ENCODE peak calls at places on chromosomes 2 and 18, in five cellular contexts. V, P, B, U and Q are unnamed samples.

GRCh38 chr2:57842531-57842930 is 204.1 kb upstream of the VRK2 start:
- DNase-seq in V (no peak), P (peak), B (no peak), U (no peak), Q (peak)

GRCh38 chr18:56351911-56352502 is 286.4 kb downstream of the TXNL1 start:
- DNase-seq in V (no peak), P (peak), B (no peak), U (no peak), Q (peak)

GRCh38 chr2:224650815-224651439 is 65.2 kb downstream of the CCDC195 start:
- DNase-seq in V (no peak), P (peak), B (peak), U (peak), Q (peak)

GRCh38 chr2:163779970-163780597 is 44.3 kb upstream of the FIGN start:
- DNase-seq in V (no peak), P (no peak), B (peak), U (no peak), Q (no peak)

GRCh38 chr18:75247601-75248421 is 37.2 kb downstream of the TSHZ1 start:
- DNase-seq in V (no peak), P (peak), B (no peak), U (no peak), Q (peak)

GRCh38 chr18:22171839-22172582 is 2.6 kb downstream of the GATA6 start:
- DNase-seq in V (no peak), P (no peak), B (peak), U (no peak), Q (no peak)

GRCh38 chr18:77022556-77022955 is 110.0 kb downstream of the MBP start:
- DNase-seq in V (no peak), P (no peak), B (no peak), U (no peak), Q (no peak)

GRCh38 chr18:48553236-48553635 is 14.4 kb downstream of the CTIF start:
- DNase-seq in V (no peak), P (no peak), B (peak), U (no peak), Q (no peak)

GRCh38 chr18:26453370-26454030 is 94.9 kb downstream of the KCTD1 start:
- DNase-seq in V (no peak), P (no peak), B (no peak), U (no peak), Q (no peak)

GRCh38 chr2:11578986-11579774 is 45.3 kb downstream of the GREB1 start:
- DNase-seq in V (no peak), P (no peak), B (no peak), U (no peak), Q (no peak)

GRCh38 chr2:32168513-32168912 is 2.8 kb downstream of the SLC30A6 start:
- DNase-seq in V (no peak), P (no peak), B (no peak), U (no peak), Q (no peak)

GRCh38 chr2:12310399-12310798 is 406.3 kb upstream of the TRIB2 start:
- DNase-seq in V (no peak), P (no peak), B (no peak), U (no peak), Q (no peak)

GRCh38 chr2:46793423-46794416 is 121.9 kb downstream of the MCFD2 start:
- DNase-seq in V (no peak), P (no peak), B (peak), U (no peak), Q (no peak)

GRCh38 chr2:29115797-29116781 is 874 bp downstream of the CLIP4 start:
- DNase-seq in V (peak), P (peak), B (peak), U (no peak), Q (peak)

GRCh38 chr2:179106342-179107178 is 56.6 kb upstream of the CCDC141 start:
- DNase-seq in V (no peak), P (peak), B (peak), U (no peak), Q (peak)

GRCh38 chr2:198966269-198966668 is 491.5 kb downstream of the SATB2 start:
- DNase-seq in V (no peak), P (no peak), B (no peak), U (no peak), Q (no peak)

GRCh38 chr18:8657873-8658521 is 47.4 kb upstream of the MTCL1 start:
- DNase-seq in V (peak), P (peak), B (no peak), U (peak), Q (no peak)

GRCh38 chr2:235716875-235717496 is 223.1 kb downstream of the AGAP1 start:
- DNase-seq in V (no peak), P (peak), B (peak), U (no peak), Q (peak)

GRCh38 chr18:76454429-76454828 is 40.6 kb downstream of the ZNF516 start:
- DNase-seq in V (no peak), P (peak), B (no peak), U (no peak), Q (peak)

GRCh38 chr2:173884403-173884802 is 80.8 kb downstream of the SP3 start:
- DNase-seq in V (peak), P (peak), B (peak), U (peak), Q (peak)

GRCh38 chr2:236167297-236168109 is 683 bp downstream of the GBX2 start:
- DNase-seq in V (no peak), P (peak), B (peak), U (peak), Q (peak)

GRCh38 chr2:74181739-74182138 is 3.1 kb upstream of the MOB1A start:
- DNase-seq in V (no peak), P (no peak), B (peak), U (no peak), Q (no peak)

GRCh38 chr18:79068299-79068945 is 772 bp upstream of the ATP9B start:
- DNase-seq in V (no peak), P (no peak), B (no peak), U (no peak), Q (peak)
- H4K91ac ChIP-seq in V (no peak), P (peak), B (peak), U (peak), Q (peak)

DNA sequence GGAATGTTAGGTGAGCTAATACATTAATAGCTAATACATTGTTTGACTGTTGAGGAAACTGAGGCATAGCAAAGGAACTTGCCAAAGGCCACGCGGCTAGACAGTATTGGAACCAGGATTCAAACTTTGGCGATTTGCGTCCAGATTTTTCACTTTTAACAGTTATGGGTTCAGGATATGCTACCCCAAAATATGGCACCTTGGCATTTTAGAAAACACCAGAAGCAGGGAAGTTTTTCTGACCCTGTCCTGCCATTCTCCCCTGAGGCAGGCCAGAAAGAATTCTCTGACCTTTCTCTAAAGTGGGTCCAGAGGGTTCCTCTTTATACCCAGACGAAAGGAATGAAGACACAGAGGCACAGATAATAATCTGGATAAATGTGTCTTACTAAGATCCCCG is 166.9 kb downstream of the MYCN start:
- DNase-seq in V (no peak), P (no peak), B (no peak), U (no peak), Q (no peak)
- H4K91ac ChIP-seq in V (peak), P (no peak), B (no peak), U (no peak), Q (no peak)

GRCh38 chr2:176742271-176742670 is 470.3 kb upstream of the HNRNPA3 start:
- DNase-seq in V (no peak), P (no peak), B (no peak), U (no peak), Q (no peak)

GRCh38 chr2:176745543-176746331 is 466.9 kb upstream of the HNRNPA3 start:
- DNase-seq in V (no peak), P (no peak), B (no peak), U (no peak), Q (no peak)

DNA sequence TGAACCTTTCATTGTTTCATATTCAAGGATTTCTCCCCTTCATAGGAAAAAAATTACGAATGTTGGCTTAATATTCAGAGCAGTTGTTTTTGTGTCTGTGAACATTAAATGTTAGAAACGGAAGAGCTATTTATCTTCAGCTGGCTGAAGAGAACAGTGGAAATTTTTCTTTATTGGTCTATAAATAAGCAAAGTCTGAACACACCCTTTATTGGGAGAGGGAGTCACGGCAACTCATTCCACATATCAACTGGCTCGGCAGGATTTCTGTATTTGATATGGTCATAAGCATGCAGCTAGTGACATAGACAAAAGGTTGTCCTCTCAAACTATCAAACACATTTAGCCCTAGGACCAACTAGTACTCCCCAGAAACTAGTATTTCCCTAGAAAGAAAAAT is 468.4 kb upstream of the HNRNPA3 start:
- DNase-seq in V (no peak), P (no peak), B (no peak), U (no peak), Q (no peak)
- H4K91ac ChIP-seq in V (no peak), P (no peak), B (no peak), U (no peak), Q (no peak)

GRCh38 chr2:120291464-120292311 is 39.0 kb downstream of the RALB start:
- DNase-seq in V (no peak), P (peak), B (peak), U (no peak), Q (peak)
- H4K91ac ChIP-seq in V (no peak), P (no peak), B (peak), U (no peak), Q (peak)

GRCh38 chr2:230863442-230864121 is 1.2 kb upstream of the ITM2C start:
- DNase-seq in V (no peak), P (no peak), B (no peak), U (no peak), Q (no peak)
- H4K91ac ChIP-seq in V (no peak), P (no peak), B (no peak), U (no peak), Q (no peak)

GRCh38 chr2:1860931-1861330 is 116.6 kb upstream of the PXDN start:
- DNase-seq in V (no peak), P (no peak), B (no peak), U (no peak), Q (no peak)
- H4K91ac ChIP-seq in V (no peak), P (no peak), B (no peak), U (no peak), Q (no peak)

DNA sequence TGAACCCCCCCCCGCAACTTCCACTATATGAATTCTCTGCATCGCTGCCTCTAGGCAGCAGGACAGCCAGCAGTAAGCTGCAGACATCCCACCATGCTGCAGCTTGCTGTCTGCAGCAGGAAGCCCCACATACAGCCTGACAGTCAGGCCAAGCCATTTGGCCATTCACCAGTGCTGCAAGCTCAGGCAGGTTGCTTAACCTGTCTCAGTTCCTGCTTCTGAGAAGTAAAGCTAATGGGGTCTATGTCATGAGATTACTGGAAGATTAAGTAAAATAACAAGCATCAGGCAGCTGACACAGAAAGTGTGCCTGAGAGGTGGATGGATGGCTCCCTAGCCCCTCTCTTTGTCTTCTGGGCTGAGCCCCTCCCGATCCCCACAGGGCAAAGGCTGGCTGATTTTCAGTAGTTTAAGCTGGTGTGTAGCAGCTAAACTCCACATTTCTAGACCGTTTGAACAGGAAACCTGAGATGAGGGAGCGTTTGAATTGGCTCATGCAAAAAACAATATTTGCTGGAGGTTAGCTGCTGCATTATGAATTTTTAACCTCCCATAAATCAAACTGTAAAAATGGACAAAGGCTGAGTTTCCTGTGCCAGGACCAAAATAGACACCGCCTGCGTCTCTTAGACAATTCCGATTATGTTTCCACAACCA is 193.8 kb upstream of the ARL4C start:
- DNase-seq in V (no peak), P (peak), B (no peak), U (no peak), Q (no peak)
- H4K91ac ChIP-seq in V (no peak), P (peak), B (no peak), U (no peak), Q (no peak)

GRCh38 chr2:128361376-128362131 is 42.9 kb upstream of the HS6ST1 start:
- DNase-seq in V (no peak), P (no peak), B (no peak), U (no peak), Q (no peak)
- H4K91ac ChIP-seq in V (peak), P (peak), B (peak), U (no peak), Q (peak)

DNA sequence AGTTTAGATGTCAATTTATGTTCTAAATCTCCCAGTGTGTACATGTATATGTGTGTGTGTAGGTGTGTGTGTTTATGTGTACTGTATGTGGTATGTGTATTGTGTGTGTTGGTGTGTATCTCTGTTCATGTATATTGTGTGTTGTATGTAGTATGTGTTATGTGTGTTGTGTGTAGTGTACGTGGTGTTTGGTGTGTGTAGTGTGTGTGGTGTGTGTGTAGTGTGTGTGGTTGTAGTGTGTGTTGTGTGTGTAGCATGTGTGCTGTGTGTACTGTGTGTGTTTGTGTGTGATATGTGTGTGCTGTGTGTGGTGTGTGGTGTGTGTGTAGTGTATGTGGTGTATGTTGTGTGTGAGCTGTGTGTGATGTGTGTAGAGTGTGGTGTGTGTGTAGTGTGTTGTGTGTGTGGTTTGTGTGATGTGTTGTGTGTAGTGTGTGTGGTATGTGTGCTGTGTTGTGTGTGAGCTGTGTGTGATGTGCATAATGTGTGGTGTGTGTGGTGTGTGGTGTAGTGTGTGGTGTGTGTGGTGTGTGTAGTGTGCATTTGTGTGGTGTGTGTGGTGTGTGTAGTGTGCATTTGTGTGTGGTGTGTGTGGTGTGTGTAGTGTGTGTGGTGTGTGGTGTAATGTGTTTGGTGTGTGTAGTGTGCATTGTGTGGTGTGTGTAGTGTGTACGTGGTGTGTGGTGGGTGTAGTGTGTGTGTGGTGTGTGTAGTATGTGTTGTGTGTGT is 5.2 kb upstream of the RTP5 start:
- DNase-seq in V (no peak), P (no peak), B (no peak), U (no peak), Q (no peak)
- H4K91ac ChIP-seq in V (no peak), P (no peak), B (no peak), U (peak), Q (peak)